ENCODE peak calls at places on chromosome 16, in eight cellular contexts. F is H1, V is DMS53, B is NCI-H1105 treated with DMSO at 0.1 percent for 48 hours, A is NCI-H510A treated with DMSO at 0.1 percent for 48 hours, P is omental fat pad, H is progenitor cell of endocrine pancreas, W is transverse colon. S is an unnamed sample.

GRCh38 chr16:19505600-19506303 is 16.1 kb downstream of the GDE1 start:
- DNase-seq in F (no peak), V (no peak), B (no peak), A (no peak), P (no peak), H (no peak), W (no peak), S (no peak)

GRCh38 chr16:68367034-68367433 is 56.2 kb downstream of the PRMT7 start:
- DNase-seq in F (peak), V (peak), B (no peak), A (no peak), P (peak), H (no peak), W (peak), S (peak)

GRCh38 chr16:23082161-23082788 is 67.0 kb downstream of the USP31 start:
- DNase-seq in F (no peak), V (no peak), B (peak), A (peak), P (no peak), H (no peak), W (no peak), S (no peak)

GRCh38 chr16:30660424-30661251 is 2.4 kb downstream of the FBRS start:
- DNase-seq in F (no peak), V (no peak), B (no peak), A (no peak), P (no peak), H (no peak), W (peak), S (peak)

GRCh38 chr16:54086791-54087190 is 199.8 kb downstream of the IRX3 start:
- DNase-seq in F (no peak), V (no peak), B (no peak), A (no peak), P (no peak), H (no peak), W (no peak), S (no peak)

GRCh38 chr16:50940275-50940854 is 198.5 kb downstream of the CYLD start:
- DNase-seq in F (no peak), V (peak), B (peak), A (peak), P (no peak), H (no peak), W (no peak), S (no peak)

GRCh38 chr16:695355-696089 is 5.3 kb upstream of the WDR24 start:
- DNase-seq in F (peak), V (peak), B (peak), A (peak), P (no peak), H (no peak), W (peak), S (peak)

GRCh38 chr16:3971261-3971660 is 90.7 kb upstream of the CREBBP start:
- DNase-seq in F (no peak), V (peak), B (no peak), A (no peak), P (no peak), H (no peak), W (no peak), S (no peak)

GRCh38 chr16:14562691-14563491 is 67.2 kb downstream of the PARN start:
- DNase-seq in F (no peak), V (peak), B (no peak), A (no peak), P (no peak), H (no peak), W (peak), S (peak)

GRCh38 chr16:49036126-49036525 is 245.5 kb downstream of the CBLN1 start:
- DNase-seq in F (no peak), V (no peak), B (no peak), A (no peak), P (no peak), H (no peak), W (no peak), S (no peak)

GRCh38 chr16:70391446-70391845 is 44.7 kb downstream of the DDX19A start:
- DNase-seq in F (no peak), V (no peak), B (no peak), A (no peak), P (no peak), H (no peak), W (no peak), S (no peak)

GRCh38 chr16:4334724-4335495 is 16.2 kb downstream of the PAM16 start:
- DNase-seq in F (no peak), V (no peak), B (no peak), A (no peak), P (no peak), H (no peak), W (no peak), S (no peak)

GRCh38 chr16:31145398-31145990 is 4.4 kb downstream of the PRSS36 start:
- DNase-seq in F (no peak), V (peak), B (no peak), A (peak), P (no peak), H (no peak), W (no peak), S (no peak)

GRCh38 chr16:89621136-89621697 is 7.8 kb downstream of the DPEP1 start:
- DNase-seq in F (no peak), V (no peak), B (no peak), A (no peak), P (no peak), H (no peak), W (no peak), S (no peak)

GRCh38 chr16:71674229-71674628 is 48.2 kb downstream of the MARVELD3 start:
- DNase-seq in F (no peak), V (no peak), B (no peak), A (no peak), P (no peak), H (no peak), W (no peak), S (no peak)

GRCh38 chr16:29007865-29008593 is 23.2 kb downstream of the LAT start:
- DNase-seq in F (no peak), V (peak), B (no peak), A (no peak), P (no peak), H (no peak), W (no peak), S (peak)

GRCh38 chr16:12470311-12471229 is 333.1 kb downstream of the CPPED1 start:
- DNase-seq in F (no peak), V (no peak), B (peak), A (no peak), P (no peak), H (no peak), W (no peak), S (no peak)

GRCh38 chr16:73873643-73874042 is 423.0 kb upstream of the PSMD7 start:
- DNase-seq in F (no peak), V (no peak), B (no peak), A (no peak), P (no peak), H (no peak), W (no peak), S (no peak)